ENCODE peak calls at places on chromosome 13, in seven cellular contexts. R, G, E, D, F, S and O are unnamed samples.

GRCh38 chr13:34162545-34162936 is 344.6 kb downstream of the RFC3 start:
- DNase-seq in F (peak), R (peak), D (peak), E (no peak), G (no peak), S (peak), O (no peak)

GRCh38 chr13:44373601-44374347 is at the start of gene SERP2:
- DNase-seq in E (peak), F (no peak), S (no peak), D (peak), R (no peak), G (no peak), O (no peak)

GRCh38 chr13:40875583-40875982 is 86.2 kb downstream of the SLC25A15 start:
- DNase-seq in R (no peak), D (no peak), E (no peak), F (no peak), G (no peak), S (no peak), O (no peak)

GRCh38 chr13:46796515-46797467 is at the start of gene ESD:
- DNase-seq in F (peak), G (peak), D (peak), S (peak), E (peak), R (peak), O (peak)

GRCh38 chr13:97226788-97227627 is 4.9 kb downstream of the MBNL2 start:
- DNase-seq in G (no peak), R (peak), F (peak), D (no peak), S (no peak), E (no peak), O (peak)

GRCh38 chr13:77489566-77490337 is 45.8 kb upstream of the SCEL start:
- DNase-seq in G (no peak), R (no peak), D (no peak), E (no peak), F (no peak), S (no peak), O (no peak)

GRCh38 chr13:106616729-106617128 is 48.8 kb upstream of the ARGLU1 start:
- DNase-seq in D (no peak), S (no peak), F (no peak), G (no peak), R (no peak), E (no peak), O (no peak)

GRCh38 chr13:114019367-114019766 is 45.5 kb upstream of the C13orf46 start:
- DNase-seq in E (no peak), D (no peak), G (no peak), F (peak), R (no peak), S (no peak), O (peak)

GRCh38 chr13:107421028-107421427 is 794.3 kb downstream of the LIG4 start:
- DNase-seq in D (peak), S (peak), G (no peak), E (no peak), F (no peak), R (peak), O (no peak)

GRCh38 chr13:98150836-98151489 is 8.1 kb downstream of the FARP1 start:
- DNase-seq in R (no peak), E (no peak), G (no peak), F (peak), S (no peak), D (no peak), O (no peak)

GRCh38 chr13:111252449-111253124 is 67.9 kb upstream of the TEX29 start:
- DNase-seq in D (peak), R (no peak), E (no peak), F (no peak), G (no peak), S (no peak), O (no peak)

GRCh38 chr13:67554746-67555452 is 324.8 kb upstream of the PCDH9 start:
- DNase-seq in E (no peak), D (no peak), R (no peak), F (no peak), S (no peak), G (no peak), O (no peak)

GRCh38 chr13:33375421-33375820 is 89.9 kb upstream of the STARD13 start:
- DNase-seq in D (no peak), R (no peak), G (no peak), F (no peak), S (no peak), E (no peak), O (peak)

GRCh38 chr13:20658451-20658850 is 45.0 kb upstream of the IL17D start:
- DNase-seq in S (no peak), F (no peak), G (no peak), D (peak), R (peak), E (no peak), O (no peak)

GRCh38 chr13:33016414-33017409 is at the start of gene KL:
- DNase-seq in G (peak), R (no peak), E (peak), S (no peak), F (peak), D (no peak), O (peak)

GRCh38 chr13:20188649-20189553 is 3.8 kb downstream of the GJB2 start:
- DNase-seq in F (peak), E (no peak), R (no peak), S (no peak), G (no peak), D (no peak), O (peak)

GRCh38 chr13:42022796-42023493 is 25.5 kb upstream of the DGKH start:
- DNase-seq in R (peak), E (no peak), G (no peak), F (no peak), S (peak), D (peak), O (no peak)

GRCh38 chr13:97122381-97122996 is 99.6 kb upstream of the MBNL2 start:
- DNase-seq in R (peak), G (no peak), E (no peak), D (peak), S (peak), F (no peak), O (no peak)

GRCh38 chr13:30905932-30906383 is at the start of gene MEDAG:
- DNase-seq in R (peak), D (peak), G (peak), F (no peak), E (peak), S (peak), O (no peak)

GRCh38 chr13:36207672-36208071 is 6.7 kb downstream of the SOHLH2 start:
- DNase-seq in R (no peak), S (no peak), E (no peak), D (peak), G (no peak), F (no peak), O (peak)

GRCh38 chr13:113639661-113640262 is 18.2 kb downstream of the ATP4B start:
- DNase-seq in G (peak), D (no peak), R (no peak), E (no peak), F (no peak), S (no peak), O (no peak)

GRCh38 chr13:95800455-95800854 is 123.5 kb downstream of the DNAJC3 start:
- DNase-seq in E (no peak), F (no peak), S (no peak), R (no peak), D (no peak), G (no peak), O (no peak)

GRCh38 chr13:24822640-24823039 is 58.7 kb downstream of the RNF17 start:
- DNase-seq in F (peak), S (no peak), G (no peak), R (no peak), E (no peak), D (no peak), O (no peak)

GRCh38 chr13:21009036-21009435 is 52.4 kb downstream of the LATS2 start:
- DNase-seq in D (no peak), R (no peak), E (no peak), S (no peak), G (no peak), F (no peak), O (no peak)

GRCh38 chr13:113544071-113544891 is 40.3 kb upstream of the TFDP1 start:
- DNase-seq in G (no peak), E (no peak), R (no peak), S (no peak), F (no peak), D (no peak), O (no peak)

GRCh38 chr13:40477623-40478608 is 188.5 kb downstream of the FOXO1 start:
- DNase-seq in F (no peak), S (no peak), G (peak), D (peak), E (no peak), R (peak), O (no peak)

GRCh38 chr13:93982189-93982918 is 497.1 kb downstream of the DCT start:
- DNase-seq in R (no peak), S (no peak), E (no peak), D (peak), G (no peak), F (no peak), O (no peak)

GRCh38 chr13:113977976-113978375 is 4.1 kb upstream of the C13orf46 start:
- DNase-seq in F (no peak), D (no peak), S (no peak), R (no peak), E (peak), G (no peak), O (no peak)

GRCh38 chr13:114012141-114012540 is 38.3 kb upstream of the C13orf46 start:
- DNase-seq in D (no peak), G (no peak), F (no peak), R (no peak), S (no peak), E (peak), O (no peak)

GRCh38 chr13:97810152-97810551 is 143.3 kb upstream of the IPO5 start:
- DNase-seq in S (no peak), D (peak), E (no peak), G (no peak), R (peak), F (no peak), O (peak)

GRCh38 chr13:22883262-22883840 is 297.4 kb upstream of the SGCG start:
- DNase-seq in D (no peak), E (no peak), S (no peak), R (no peak), F (peak), G (no peak), O (no peak)
- H3K4me3 ChIP-seq in D (no peak), E (no peak), S (no peak), R (no peak), F (no peak), G (no peak), O (no peak)

GRCh38 chr13:48028066-48028465 is 9.5 kb upstream of the NUDT15 start:
- DNase-seq in S (no peak), G (no peak), R (no peak), E (no peak), F (no peak), D (no peak), O (no peak)
- H3K4me3 ChIP-seq in S (no peak), G (no peak), R (no peak), E (no peak), F (no peak), D (no peak), O (no peak)

DNA sequence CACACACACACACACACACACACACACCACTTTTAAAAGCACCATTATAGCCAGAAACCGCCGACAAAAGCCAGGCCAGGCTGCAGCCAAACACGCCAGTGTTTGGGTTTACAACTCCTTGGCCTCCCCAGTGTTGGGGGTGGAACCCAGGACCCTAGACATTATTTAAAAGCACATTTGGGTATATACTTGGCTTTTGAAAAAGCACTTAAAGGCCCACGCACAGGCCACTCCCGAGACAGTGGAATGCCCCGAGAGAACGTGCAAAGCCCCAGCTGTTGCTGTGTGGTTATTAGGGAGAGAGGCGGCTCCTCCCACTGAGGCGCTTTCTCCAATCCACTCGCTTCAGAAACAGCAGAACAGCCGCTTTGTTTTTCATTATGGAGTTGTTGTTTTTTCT is 38.2 kb downstream of the GGACT start:
- DNase-seq in R (peak), G (no peak), S (no peak), D (peak), E (no peak), F (no peak), O (no peak)
- H3K4me3 ChIP-seq in R (no peak), G (peak), S (no peak), D (peak), E (no peak), F (no peak), O (no peak)

GRCh38 chr13:73737214-73737613 is 397.0 kb downstream of the KLF12 start:
- DNase-seq in G (no peak), D (no peak), F (no peak), R (no peak), E (no peak), S (no peak), O (no peak)

GRCh38 chr13:73741742-73742141 is 392.5 kb downstream of the KLF12 start:
- DNase-seq in S (no peak), E (no peak), R (no peak), D (no peak), G (no peak), F (no peak), O (no peak)

GRCh38 chr13:73741111-73741510 is 393.1 kb downstream of the KLF12 start:
- DNase-seq in E (no peak), S (no peak), R (peak), F (no peak), D (peak), G (no peak), O (no peak)

GRCh38 chr13:73738626-73739025 is 395.6 kb downstream of the KLF12 start:
- DNase-seq in R (no peak), F (no peak), E (no peak), S (no peak), D (no peak), G (no peak), O (no peak)

GRCh38 chr13:73740681-73741080 is 393.5 kb downstream of the KLF12 start:
- DNase-seq in S (no peak), D (peak), R (peak), G (no peak), E (no peak), F (no peak), O (no peak)
- H3K4me3 ChIP-seq in S (no peak), D (peak), R (no peak), G (no peak), E (no peak), F (no peak), O (no peak)